ENCODE peak calls at places on chromosomes 3 and 15, in nine cellular contexts. E, L, Y, F, X, G, R, D and M are unnamed samples.

GRCh38 chr3:38645601-38646000 is 3.9 kb downstream of the SCN5A start:
- DNase-seq in E (no peak), L (no peak), Y (no peak), F (no peak), X (no peak), G (no peak), R (no peak), D (no peak), M (no peak)

GRCh38 chr15:70781236-70781635 is 17.9 kb upstream of the UACA start:
- DNase-seq in E (no peak), L (no peak), Y (no peak), F (no peak), X (no peak), G (no peak), R (no peak), D (no peak), M (no peak)

GRCh38 chr15:49282366-49282765 is 112.3 kb downstream of the GALK2 start:
- DNase-seq in E (peak; percentile 54), L (no peak), Y (no peak), F (no peak), X (no peak), G (no peak), R (no peak), D (no peak), M (no peak)

GRCh38 chr15:67999320-68000100 is 54.6 kb upstream of the PIAS1 start:
- DNase-seq in E (peak; percentile 9), L (no peak), Y (no peak), F (no peak), X (no peak), G (no peak), R (no peak), D (no peak), M (no peak)

GRCh38 chr15:31499236-31499952 is 172.8 kb downstream of the KLF13 start:
- DNase-seq in E (no peak), L (no peak), Y (no peak), F (no peak), X (no peak), G (no peak), R (no peak), D (no peak), M (no peak)

GRCh38 chr15:31344824-31345605 is 18.4 kb downstream of the KLF13 start:
- DNase-seq in E (no peak), L (no peak), Y (no peak), F (no peak), X (no peak), G (no peak), R (no peak), D (no peak), M (no peak)

GRCh38 chr15:39255760-39256159 is 325.1 kb upstream of the THBS1 start:
- DNase-seq in E (no peak), L (no peak), Y (no peak), F (no peak), X (no peak), G (no peak), R (no peak), D (no peak), M (peak; percentile 70)

GRCh38 chr3:71532639-71533395 is 50.7 kb downstream of the FOXP1 start:
- DNase-seq in E (no peak), L (no peak), Y (no peak), F (no peak), X (peak; percentile 71), G (no peak), R (no peak), D (no peak), M (no peak)

GRCh38 chr3:149844073-149844472 is 31.1 kb downstream of the RNF13 start:
- DNase-seq in E (peak; percentile 31), L (no peak), Y (no peak), F (no peak), X (no peak), G (no peak), R (no peak), D (no peak), M (no peak)

GRCh38 chr15:39792025-39792893 is 9.6 kb upstream of the FSIP1 start:
- DNase-seq in E (peak; percentile 46), L (no peak), Y (no peak), F (no peak), X (no peak), G (no peak), R (peak; percentile 12), D (no peak), M (no peak)

GRCh38 chr3:38247366-38248035 is 18.1 kb upstream of the SLC22A13 start:
- DNase-seq in E (peak; percentile 94), L (no peak), Y (peak; percentile 87), F (no peak), X (peak; percentile 74), G (no peak), R (peak; percentile 28), D (no peak), M (peak; percentile 33)

GRCh38 chr15:91821458-91821857 is 32.0 kb upstream of the SLCO3A1 start:
- DNase-seq in E (no peak), L (no peak), Y (no peak), F (no peak), X (no peak), G (no peak), R (no peak), D (no peak), M (no peak)

GRCh38 chr3:25273582-25274171 is 154.4 kb upstream of the RARB start:
- DNase-seq in E (no peak), L (no peak), Y (no peak), F (no peak), X (no peak), G (no peak), R (no peak), D (no peak), M (no peak)

GRCh38 chr15:58931985-58932384 is 1.5 kb downstream of the SLTM start:
- DNase-seq in E (peak; percentile 60), L (peak; percentile 55), Y (peak; percentile 41), F (no peak), X (peak; percentile 65), G (no peak), R (peak; percentile 35), D (no peak), M (no peak)

GRCh38 chr3:182142928-182143327 is 431.2 kb downstream of the SOX2 start:
- DNase-seq in E (no peak), L (no peak), Y (no peak), F (no peak), X (no peak), G (no peak), R (no peak), D (no peak), M (no peak)

GRCh38 chr3:88195951-88196434 is 46.2 kb downstream of the C3orf38 start:
- DNase-seq in E (peak; percentile 56), L (no peak), Y (no peak), F (no peak), X (no peak), G (no peak), R (no peak), D (no peak), M (no peak)

GRCh38 chr15:42100021-42100800 is 5.8 kb upstream of the PLA2G4D start:
- DNase-seq in E (peak; percentile 23), L (no peak), Y (no peak), F (no peak), X (peak; percentile 43), G (no peak), R (no peak), D (no peak), M (no peak)

GRCh38 chr3:105606052-105606451 is 239.3 kb downstream of the ALCAM start:
- DNase-seq in E (peak; percentile 40), L (no peak), Y (peak; percentile 41), F (no peak), X (no peak), G (no peak), R (no peak), D (no peak), M (no peak)

GRCh38 chr3:192943384-192943783 is 25.7 kb upstream of the MB21D2 start:
- DNase-seq in E (peak; percentile 66), L (no peak), Y (no peak), F (no peak), X (no peak), G (no peak), R (no peak), D (no peak), M (no peak)

GRCh38 chr15:39265261-39265660 is 315.6 kb upstream of the THBS1 start:
- DNase-seq in E (no peak), L (no peak), Y (no peak), F (no peak), X (no peak), G (no peak), R (no peak), D (no peak), M (no peak)

GRCh38 chr15:76185716-76186115 is 125.6 kb downstream of the ETFA start:
- DNase-seq in E (peak; percentile 84), L (peak; percentile 72), Y (peak; percentile 72), F (peak; percentile 39), X (peak; percentile 66), G (no peak), R (peak; percentile 64), D (peak; percentile 34), M (peak; percentile 67)

GRCh38 chr3:40645883-40646282 is 121.1 kb downstream of the ZNF621 start:
- DNase-seq in E (peak; percentile 12), L (no peak), Y (no peak), F (no peak), X (no peak), G (no peak), R (peak; percentile 26), D (no peak), M (no peak)

GRCh38 chr3:8532251-8532831 is 30.7 kb downstream of the LMCD1 start:
- DNase-seq in E (peak; percentile 94), L (no peak), Y (peak; percentile 80), F (no peak), X (no peak), G (no peak), R (no peak), D (no peak), M (no peak)

GRCh38 chr15:41024880-41025279 is 71.6 kb downstream of the CHAC1 start:
- DNase-seq in E (no peak), L (no peak), Y (no peak), F (no peak), X (no peak), G (no peak), R (no peak), D (no peak), M (no peak)

GRCh38 chr15:56797720-56798275 is 64.5 kb upstream of the ZNF280D start:
- DNase-seq in E (no peak), L (no peak), Y (no peak), F (no peak), X (no peak), G (no peak), R (no peak), D (no peak), M (no peak)

GRCh38 chr3:77038928-77039605 is 832 bp upstream of the ROBO2 start:
- DNase-seq in E (peak; percentile 6), L (no peak), Y (peak; percentile 32), F (peak; percentile 45), X (no peak), G (no peak), R (peak; percentile 91), D (peak; percentile 71), M (peak; percentile 52)

GRCh38 chr3:14285526-14285925 is 106.9 kb downstream of the LSM3 start:
- DNase-seq in E (no peak), L (no peak), Y (no peak), F (no peak), X (no peak), G (no peak), R (no peak), D (no peak), M (peak; percentile 99)

GRCh38 chr3:69292185-69292584 is 93.7 kb downstream of the FRMD4B start:
- DNase-seq in E (no peak), L (no peak), Y (no peak), F (no peak), X (no peak), G (no peak), R (no peak), D (no peak), M (no peak)

GRCh38 chr3:108127301-108127988 is 36.6 kb upstream of the CD47 start:
- DNase-seq in E (no peak), L (peak; percentile 70), Y (no peak), F (no peak), X (no peak), G (peak; percentile 51), R (no peak), D (no peak), M (no peak)

GRCh38 chr15:52103217-52104207 is 9.1 kb downstream of the BCL2L10 start:
- DNase-seq in E (peak; percentile 100), L (no peak), Y (peak; percentile 94), F (no peak), X (peak; percentile 98), G (no peak), R (no peak), D (no peak), M (no peak)

GRCh38 chr15:74725845-74726773 is 781 bp upstream of the CYP1A1 start:
- DNase-seq in E (no peak), L (peak; percentile 76), Y (no peak), F (peak; percentile 81), X (peak; percentile 24), G (peak; percentile 53), R (peak; percentile 33), D (peak; percentile 72), M (peak; percentile 56)